ENCODE peak calls at places on chromosomes 13 and 19, in nine cellular contexts. R, I, J, A, N, G, W, X and D are unnamed samples.

GRCh38 chr19:43820098-43820860 is 6.8 kb upstream of the ZNF283 start:
- DNase-seq in R (peak), I (peak), J (no peak), A (no peak), N (peak), G (peak), W (no peak), X (peak), D (peak)

GRCh38 chr13:23699271-23699670 is 129.1 kb downstream of the TNFRSF19 start:
- DNase-seq in R (no peak), I (no peak), J (no peak), A (no peak), N (no peak), G (no peak), W (no peak), X (no peak), D (no peak)

GRCh38 chr19:38736413-38737280 is 7.6 kb downstream of the CAPN12 start:
- DNase-seq in R (peak), I (peak), J (no peak), A (peak), N (no peak), G (peak), W (peak), X (peak), D (peak)

GRCh38 chr19:1383311-1384084 is at the start of gene NDUFS7:
- DNase-seq in R (peak), I (peak), J (peak), A (peak), N (peak), G (peak), W (peak), X (peak), D (peak)

GRCh38 chr19:33416307-33417215 is 43.1 kb downstream of the CEBPG start:
- DNase-seq in R (no peak), I (no peak), J (no peak), A (peak), N (peak), G (peak), W (peak), X (peak), D (peak)

GRCh38 chr19:56071151-56071550 is 49.9 kb downstream of the ZNF787 start:
- DNase-seq in R (no peak), I (no peak), J (no peak), A (peak), N (no peak), G (no peak), W (no peak), X (no peak), D (no peak)

GRCh38 chr13:41970918-41971317 is 10.0 kb upstream of the VWA8 start:
- DNase-seq in R (no peak), I (no peak), J (no peak), A (no peak), N (no peak), G (no peak), W (no peak), X (no peak), D (no peak)

GRCh38 chr19:3146677-3147100 is 10.9 kb downstream of the GNA15 start:
- DNase-seq in R (no peak), I (no peak), J (no peak), A (peak), N (no peak), G (no peak), W (peak), X (no peak), D (no peak)

GRCh38 chr13:49042476-49042875 is 66.8 kb downstream of the FNDC3A start:
- DNase-seq in R (no peak), I (no peak), J (no peak), A (no peak), N (peak), G (no peak), W (no peak), X (no peak), D (no peak)

GRCh38 chr19:19482785-19483625 is 32.3 kb downstream of the TSSK6 start:
- DNase-seq in R (no peak), I (no peak), J (no peak), A (no peak), N (peak), G (no peak), W (no peak), X (no peak), D (no peak)

GRCh38 chr19:42074513-42075363 is 1.2 kb upstream of the ZNF574 start:
- DNase-seq in R (no peak), I (no peak), J (peak), A (peak), N (no peak), G (peak), W (peak), X (peak), D (no peak)

GRCh38 chr19:55463583-55464031 is 944 bp downstream of the C19orf85 start:
- DNase-seq in R (no peak), I (no peak), J (no peak), A (no peak), N (no peak), G (no peak), W (no peak), X (no peak), D (no peak)

GRCh38 chr13:26220575-26220974 is 1.5 kb downstream of the RNF6 start:
- DNase-seq in R (no peak), I (no peak), J (no peak), A (peak), N (peak), G (no peak), W (no peak), X (peak), D (no peak)

GRCh38 chr13:26221721-26222522 is at the start of gene RNF6:
- DNase-seq in R (peak), I (peak), J (peak), A (peak), N (peak), G (peak), W (peak), X (peak), D (peak)

GRCh38 chr13:26219726-26220125 is 2.4 kb downstream of the RNF6 start:
- DNase-seq in R (no peak), I (no peak), J (no peak), A (no peak), N (peak), G (no peak), W (no peak), X (no peak), D (no peak)

GRCh38 chr13:26221399-26221720 is 754 bp downstream of the RNF6 start:
- DNase-seq in R (no peak), I (no peak), J (no peak), A (no peak), N (no peak), G (no peak), W (no peak), X (no peak), D (no peak)

DNA sequence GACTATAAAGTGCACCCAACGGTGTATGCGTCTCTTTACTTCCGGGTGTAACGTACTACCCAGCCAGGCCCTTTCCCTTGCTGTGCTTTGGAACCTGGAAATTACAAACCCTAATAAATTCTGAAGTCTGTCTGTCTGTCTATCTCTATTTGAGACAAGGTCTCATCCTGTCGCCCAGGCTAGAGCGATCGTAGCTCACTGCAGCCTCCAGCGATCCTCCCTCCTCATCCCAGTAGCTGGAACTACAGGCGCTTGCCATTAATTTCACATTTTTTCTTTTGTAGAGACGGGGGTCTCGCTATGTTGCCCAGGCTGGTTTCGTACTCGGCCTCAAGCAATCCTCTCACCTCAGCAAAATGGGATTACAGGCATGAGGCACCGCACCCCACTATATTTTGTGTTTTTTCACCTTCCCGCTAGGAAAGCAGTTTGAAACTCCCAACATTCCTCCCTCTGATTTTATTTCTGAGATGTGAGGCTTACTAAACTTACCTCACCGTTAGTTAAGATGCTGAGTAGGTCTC is 471 bp upstream of the RNF6 start:
- DNase-seq in R (no peak), I (no peak), J (no peak), A (no peak), N (no peak), G (no peak), W (no peak), X (no peak), D (no peak)
- TF ChIP-seq CTCF in R (no peak), I (no peak), J (no peak), A (no peak), N (no peak), G (no peak), W (no peak), X (no peak), D (no peak)

DNA sequence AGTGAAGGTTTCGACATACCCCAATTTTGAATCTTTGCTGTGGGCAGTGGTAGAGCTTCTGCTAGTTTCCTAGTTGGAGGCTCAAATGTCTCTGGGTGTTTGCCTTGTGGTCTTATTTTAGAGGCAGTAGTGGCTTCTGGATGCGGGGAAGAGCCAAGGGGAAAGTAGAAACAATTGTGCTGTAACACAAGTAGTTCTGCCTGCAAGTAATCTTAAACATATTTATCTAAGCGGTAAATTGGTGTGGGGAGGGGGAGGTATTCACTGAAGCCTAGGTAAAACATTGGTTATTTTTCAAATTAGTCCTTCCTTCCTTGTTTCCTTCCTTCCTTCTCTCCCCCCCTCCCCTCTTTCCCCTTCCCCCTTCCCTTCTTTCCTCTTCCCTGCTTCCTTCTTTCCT is at the start of gene PCDH20:
- DNase-seq in R (no peak), I (no peak), J (no peak), A (no peak), N (no peak), G (no peak), W (no peak), X (no peak), D (no peak)
- H3K4me3 ChIP-seq in R (peak), I (peak), J (no peak), A (no peak), N (no peak), G (no peak), W (peak), X (no peak), D (peak)

DNA sequence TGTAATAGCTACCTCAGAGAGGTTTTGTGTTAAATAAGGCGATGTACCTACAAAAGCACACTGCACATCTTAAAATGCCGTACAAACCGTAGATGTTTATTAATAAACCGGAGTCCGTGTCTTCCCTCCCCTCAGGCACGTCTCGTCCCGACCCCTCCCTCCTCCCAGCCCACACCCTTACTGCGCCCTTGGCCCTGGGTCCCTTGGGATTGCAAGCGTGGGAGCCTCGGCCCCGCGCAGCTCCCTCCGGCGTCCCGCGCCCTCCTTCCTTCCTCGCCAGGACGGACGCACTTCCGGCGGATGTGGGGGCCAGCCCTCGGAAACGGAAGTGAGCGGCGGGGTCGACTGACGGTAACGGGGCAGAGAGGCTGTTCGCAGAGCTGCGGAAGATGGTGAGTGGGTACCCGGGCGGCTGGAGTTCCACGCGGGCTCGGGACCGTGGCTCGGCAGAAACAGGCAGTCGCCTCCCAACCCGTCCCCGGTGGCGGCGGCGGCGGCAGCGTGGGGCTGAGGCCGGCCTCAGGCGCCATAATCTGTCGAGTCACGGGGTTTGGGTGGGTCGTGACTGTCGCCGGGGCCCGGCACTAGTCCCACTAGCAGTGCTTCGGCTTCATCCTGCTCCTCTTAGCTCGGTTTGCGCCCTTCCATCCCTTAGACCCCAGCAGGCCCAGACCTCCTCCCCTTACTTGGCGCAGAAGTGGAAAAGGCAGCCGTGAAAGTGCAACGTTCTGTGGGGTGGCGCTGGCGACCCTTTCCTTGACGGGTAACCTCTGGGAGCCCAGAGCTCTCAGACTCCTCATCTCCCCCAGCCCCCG is at the start of gene POMP:
- DNase-seq in R (peak), I (peak), J (peak), A (peak), N (peak), G (peak), W (peak), X (peak), D (peak)
- TF ChIP-seq POLR2A in R (peak), I (peak), J (peak), A (peak), N (peak), G (peak), W (peak), X (peak), D (peak)

GRCh38 chr13:21060827-21061076 is 634 bp downstream of the LATS2 start:
- DNase-seq in R (peak), I (no peak), J (peak), A (no peak), N (no peak), G (no peak), W (no peak), X (no peak), D (no peak)

GRCh38 chr13:21058361-21058760 is 3.0 kb downstream of the LATS2 start:
- DNase-seq in R (no peak), I (no peak), J (peak), A (peak), N (no peak), G (no peak), W (no peak), X (no peak), D (no peak)

GRCh38 chr13:21063031-21063430 is 1.6 kb upstream of the LATS2 start:
- DNase-seq in R (no peak), I (no peak), J (peak), A (no peak), N (no peak), G (no peak), W (no peak), X (no peak), D (no peak)

GRCh38 chr13:21060063-21060826 is 1.1 kb downstream of the LATS2 start:
- DNase-seq in R (peak), I (peak), J (peak), A (peak), N (peak), G (peak), W (peak), X (peak), D (peak)

GRCh38 chr13:21061077-21061945 is at the start of gene LATS2:
- DNase-seq in R (peak), I (peak), J (peak), A (peak), N (peak), G (peak), W (peak), X (peak), D (peak)
- TF ChIP-seq CTCF in R (no peak), I (peak), J (no peak), A (no peak), N (peak), G (no peak), W (peak), X (peak), D (no peak)

GRCh38 chr13:100584901-100585300 is 3.7 kb downstream of the GGACT start:
- DNase-seq in R (no peak), I (no peak), J (no peak), A (no peak), N (no peak), G (no peak), W (no peak), X (no peak), D (no peak)

GRCh38 chr13:100594731-100595130 is 6.1 kb upstream of the GGACT start:
- DNase-seq in R (no peak), I (no peak), J (no peak), A (no peak), N (no peak), G (peak), W (peak), X (no peak), D (no peak)

GRCh38 chr13:100588350-100589177 is at the start of gene GGACT:
- DNase-seq in R (peak), I (peak), J (peak), A (peak), N (peak), G (peak), W (peak), X (peak), D (peak)

GRCh38 chr13:100594255-100594654 is 5.7 kb upstream of the GGACT start:
- DNase-seq in R (no peak), I (no peak), J (no peak), A (no peak), N (no peak), G (no peak), W (no peak), X (peak), D (no peak)

DNA sequence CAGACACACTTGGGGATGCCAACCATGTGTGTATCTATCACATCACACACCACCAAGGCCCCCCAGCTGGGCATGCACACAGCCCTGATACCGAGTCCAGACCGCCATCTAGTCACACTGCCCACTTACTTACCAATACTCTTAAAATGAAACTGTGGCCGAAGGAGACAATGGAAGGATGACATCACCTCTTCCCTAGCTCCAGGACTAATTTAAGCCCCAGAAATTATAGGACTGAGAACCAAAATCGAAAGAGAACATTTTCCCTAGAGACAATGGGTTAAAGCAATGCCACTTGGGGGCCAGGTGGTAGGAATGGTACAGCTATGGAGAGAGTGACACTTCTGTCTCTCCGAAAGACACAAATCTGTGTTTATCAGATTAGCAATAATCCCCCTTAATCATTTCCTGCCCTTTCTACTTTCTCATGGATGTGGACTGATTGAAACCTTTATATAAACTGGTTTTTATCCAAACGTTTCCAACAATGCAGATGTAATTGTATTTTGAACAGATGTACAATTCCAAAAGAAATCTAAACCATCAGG is 663 bp upstream of the GGACT start:
- DNase-seq in R (no peak), I (no peak), J (no peak), A (peak), N (no peak), G (no peak), W (no peak), X (no peak), D (no peak)
- H3K4me3 ChIP-seq in R (peak), I (no peak), J (no peak), A (no peak), N (no peak), G (no peak), W (no peak), X (no peak), D (no peak)

GRCh38 chr19:45451181-45451849 is 16.5 kb upstream of the FOSB start:
- DNase-seq in R (peak), I (peak), J (peak), A (peak), N (peak), G (peak), W (peak), X (no peak), D (peak)

GRCh38 chr19:45451850-45452387 is 15.9 kb upstream of the FOSB start:
- DNase-seq in R (no peak), I (no peak), J (no peak), A (no peak), N (no peak), G (no peak), W (no peak), X (no peak), D (no peak)

GRCh38 chr19:45457776-45458175 is 10.0 kb upstream of the FOSB start:
- DNase-seq in R (no peak), I (no peak), J (no peak), A (no peak), N (no peak), G (no peak), W (no peak), X (no peak), D (no peak)

GRCh38 chr19:45456500-45456815 is 11.3 kb upstream of the FOSB start:
- DNase-seq in R (no peak), I (no peak), J (no peak), A (no peak), N (no peak), G (no peak), W (no peak), X (no peak), D (no peak)

DNA sequence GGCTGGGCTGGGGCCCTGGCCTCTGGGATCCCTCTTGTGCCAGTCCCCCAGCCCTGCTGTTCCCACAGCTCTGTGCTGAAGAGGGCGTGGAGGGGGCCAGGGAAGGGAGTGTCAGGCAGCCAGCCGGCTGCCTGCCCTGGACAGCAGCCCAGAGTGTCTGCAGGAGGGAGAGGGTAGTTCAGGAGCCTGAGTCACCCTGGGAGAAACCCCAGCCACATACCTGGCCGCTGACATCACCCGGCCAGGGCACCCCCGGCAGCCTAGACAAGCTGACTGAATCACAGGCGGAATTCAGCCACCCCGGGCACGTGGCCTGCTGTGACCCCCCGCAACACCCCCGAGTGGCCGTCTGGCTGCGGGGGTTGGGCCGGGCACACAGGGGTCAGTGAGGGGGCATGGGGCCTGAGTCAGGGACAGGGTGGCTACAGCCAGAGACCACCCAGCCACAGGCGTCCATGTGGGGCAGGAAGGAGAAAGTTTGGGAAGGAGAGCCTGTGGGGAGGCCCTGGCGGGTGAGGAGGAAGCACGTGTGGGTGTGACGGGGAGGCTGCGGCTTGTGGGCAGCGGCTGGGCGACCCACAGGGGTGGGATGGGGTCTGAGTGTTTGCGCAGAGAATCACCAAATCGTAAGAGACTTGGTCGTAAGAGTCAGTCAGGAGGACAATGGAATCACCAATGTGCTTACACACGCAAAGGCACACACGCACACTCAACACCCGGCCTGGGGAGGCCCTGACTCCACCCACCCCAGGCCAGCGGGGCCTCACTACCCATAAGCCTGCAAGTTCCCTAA is 11.9 kb upstream of the FOSB start:
- DNase-seq in R (peak), I (peak), J (peak), A (peak), N (peak), G (peak), W (peak), X (peak), D (peak)
- TF ChIP-seq POLR2A in R (no peak), I (no peak), J (no peak), A (no peak), N (no peak), G (peak), W (peak), X (no peak), D (no peak)

GRCh38 chr19:12930002-12930645 is 3.4 kb downstream of the FARSA start:
- DNase-seq in R (no peak), I (no peak), J (no peak), A (peak), N (no peak), G (no peak), W (no peak), X (no peak), D (no peak)
- TF ChIP-seq CTCF in R (no peak), I (no peak), J (no peak), A (peak), N (no peak), G (no peak), W (no peak), X (no peak), D (no peak)